ENCODE peak calls at places on chromosomes 12 and 14, in five cellular contexts. A, J, Z, C and N are unnamed samples.

GRCh38 chr12:103012884-103013283 is 55.4 kb downstream of the ASCL1 start:
- ATAC-seq in A (no peak), J (no peak), Z (no peak), C (no peak), N (no peak)

GRCh38 chr12:69329669-69330428 is 18.3 kb upstream of the LYZ start:
- ATAC-seq in A (no peak), J (peak; percentile 11), Z (peak; percentile 35), C (no peak), N (no peak)

GRCh38 chr12:26120561-26121274 is 4.1 kb downstream of the BHLHE41 start:
- ATAC-seq in A (no peak), J (no peak), Z (no peak), C (no peak), N (no peak)

GRCh38 chr14:71400821-71401447 is 493.7 kb downstream of the PCNX1 start:
- ATAC-seq in A (no peak), J (no peak), Z (peak; percentile 16), C (peak; percentile 80), N (no peak)

GRCh38 chr12:15629108-15629507 is 160.1 kb downstream of the EPS8 start:
- ATAC-seq in A (peak; percentile 75), J (no peak), Z (no peak), C (peak; percentile 93), N (no peak)

GRCh38 chr14:51860836-51861583 is 598 bp downstream of the GNG2 start:
- ATAC-seq in A (no peak), J (peak; percentile 49), Z (no peak), C (peak; percentile 56), N (peak; percentile 42)

GRCh38 chr14:51295666-51296263 is 55.7 kb downstream of the TMX1 start:
- ATAC-seq in A (no peak), J (no peak), Z (no peak), C (no peak), N (no peak)

GRCh38 chr12:52006726-52007157 is at the start of gene TAMALIN:
- ATAC-seq in A (peak; percentile 36), J (peak; percentile 59), Z (peak; percentile 59), C (peak; percentile 52), N (peak; percentile 69)

GRCh38 chr14:104159990-104160389 is 21.6 kb downstream of the KIF26A start:
- ATAC-seq in A (no peak), J (no peak), Z (no peak), C (no peak), N (no peak)

GRCh38 chr14:50964683-50965390 is 20.6 kb upstream of the PYGL start:
- ATAC-seq in A (no peak), J (no peak), Z (no peak), C (peak; percentile 21), N (no peak)

GRCh38 chr12:50072198-50072907 is 12.8 kb upstream of the SMARCD1 start:
- ATAC-seq in A (no peak), J (no peak), Z (no peak), C (no peak), N (no peak)

GRCh38 chr12:114403044-114403689 is 2.8 kb downstream of the TBX5 start:
- ATAC-seq in A (no peak), J (no peak), Z (no peak), C (peak; percentile 68), N (no peak)

GRCh38 chr14:104816678-104816945 is 15.7 kb downstream of the ZBTB42 start:
- ATAC-seq in A (no peak), J (peak; percentile 2), Z (no peak), C (peak; percentile 10), N (no peak)

GRCh38 chr12:93895096-93895460 is 217.9 kb downstream of the CRADD start:
- ATAC-seq in A (no peak), J (no peak), Z (no peak), C (peak; percentile 15), N (no peak)

GRCh38 chr14:68723808-68724268 is 69.0 kb downstream of the ZFP36L1 start:
- ATAC-seq in A (no peak), J (peak; percentile 12), Z (no peak), C (no peak), N (no peak)

GRCh38 chr12:113204806-113205205 is 16.5 kb upstream of the TPCN1 start:
- ATAC-seq in A (no peak), J (no peak), Z (no peak), C (no peak), N (no peak)

GRCh38 chr14:52949711-52950409 is 990 bp downstream of the FERMT2 start:
- ATAC-seq in A (peak; percentile 32), J (no peak), Z (no peak), C (peak; percentile 57), N (no peak)

GRCh38 chr12:116595186-116595585 is 36.0 kb downstream of the MAP1LC3B2 start:
- ATAC-seq in A (no peak), J (no peak), Z (no peak), C (no peak), N (no peak)

GRCh38 chr12:24014853-24015590 is 65.6 kb upstream of the SOX5 start:
- ATAC-seq in A (no peak), J (no peak), Z (no peak), C (no peak), N (no peak)

GRCh38 chr12:30909088-30909688 is 17.4 kb upstream of the TSPAN11 start:
- ATAC-seq in A (peak; percentile 19), J (no peak), Z (no peak), C (peak; percentile 48), N (no peak)

GRCh38 chr12:88309546-88309945 is 167.4 kb downstream of the TMTC3 start:
- ATAC-seq in A (no peak), J (no peak), Z (no peak), C (peak; percentile 25), N (no peak)

GRCh38 chr14:73290279-73290678 is 53.0 kb downstream of the PAPLN start:
- ATAC-seq in A (no peak), J (peak; percentile 89), Z (no peak), C (no peak), N (peak; percentile 86)

GRCh38 chr12:121764808-121765207 is 28.7 kb downstream of the RHOF start:
- ATAC-seq in A (no peak), J (no peak), Z (no peak), C (no peak), N (no peak)

GRCh38 chr14:69580009-69580577 is 5.4 kb upstream of the CCDC177 start:
- ATAC-seq in A (peak; percentile 55), J (no peak), Z (no peak), C (peak; percentile 81), N (peak; percentile 46)

GRCh38 chr12:19430988-19431387 is 8.3 kb upstream of the AEBP2 start:
- ATAC-seq in A (no peak), J (no peak), Z (no peak), C (peak; percentile 53), N (no peak)

GRCh38 chr12:114812858-114813761 is 129.1 kb upstream of the TBX3 start:
- ATAC-seq in A (peak; percentile 34), J (no peak), Z (no peak), C (no peak), N (no peak)

GRCh38 chr14:96735509-96735908 is 61.7 kb upstream of the VRK1 start:
- ATAC-seq in A (no peak), J (no peak), Z (no peak), C (peak; percentile 39), N (no peak)

GRCh38 chr14:96198430-96199133 is 6.1 kb upstream of the BDKRB2 start:
- ATAC-seq in A (peak; percentile 56), J (peak; percentile 33), Z (peak; percentile 26), C (peak; percentile 42), N (no peak)

GRCh38 chr12:90064759-90065158 is 356.1 kb upstream of the ATP2B1 start:
- ATAC-seq in A (no peak), J (no peak), Z (no peak), C (no peak), N (no peak)

GRCh38 chr12:131962069-131962468 is 12.3 kb downstream of the EP400 start:
- ATAC-seq in A (no peak), J (no peak), Z (no peak), C (no peak), N (no peak)

GRCh38 chr14:72098202-72098601 is 166.0 kb downstream of the RGS6 start:
- ATAC-seq in A (no peak), J (no peak), Z (no peak), C (no peak), N (no peak)

GRCh38 chr12:19591951-19592350 is 152.7 kb downstream of the AEBP2 start:
- ATAC-seq in A (no peak), J (peak; percentile 50), Z (no peak), C (no peak), N (no peak)

GRCh38 chr14:21704340-21704737 is 30.7 kb upstream of the OR4E1 start:
- ATAC-seq in A (no peak), J (peak; percentile 30), Z (peak; percentile 67), C (no peak), N (peak; percentile 44)

GRCh38 chr14:59274991-59275391 is 86.5 kb downstream of the DAAM1 start:
- ATAC-seq in A (no peak), J (no peak), Z (no peak), C (no peak), N (peak; percentile 12)

GRCh38 chr14:22597771-22598098 is 365 bp upstream of the ABHD4 start:
- ATAC-seq in A (no peak), J (no peak), Z (peak; percentile 19), C (peak; percentile 13), N (no peak)